ENCODE peak calls at places on chromosomes 3 and 15, in four cellular contexts. N is psoas muscle, G is RWPE1, Z is neural progenitor cell. A is an unnamed sample.

GRCh38 chr3:151918253-151919029 is 45.0 kb downstream of the SUCNR1 start:
- DNase-seq in N (no peak), Z (peak; percentile 27), G (peak; percentile 31), A (no peak)

GRCh38 chr3:47380601-47381316 is at the start of gene PTPN23:
- DNase-seq in G (peak; percentile 96), N (peak; percentile 100), Z (peak; percentile 99), A (peak; percentile 100)

GRCh38 chr3:114624676-114625181 is 330.9 kb downstream of the TIGIT start:
- DNase-seq in G (peak; percentile 60), Z (no peak), N (peak; percentile 98), A (peak; percentile 48)

GRCh38 chr15:101191242-101191641 is 60.6 kb downstream of the CHSY1 start:
- DNase-seq in N (no peak), Z (no peak), G (no peak), A (no peak)

GRCh38 chr15:31516874-31517273 is 190.2 kb downstream of the KLF13 start:
- DNase-seq in Z (no peak), G (no peak), N (no peak), A (no peak)

GRCh38 chr15:69094124-69095030 is 66.1 kb upstream of the GLCE start:
- DNase-seq in Z (no peak), N (no peak), G (no peak), A (no peak)

GRCh38 chr3:37694236-37694635 is 167.4 kb upstream of the CTDSPL start:
- DNase-seq in G (no peak), Z (no peak), N (no peak), A (peak; percentile 75)

GRCh38 chr15:72706266-72706665 is 20.3 kb downstream of the BBS4 start:
- DNase-seq in G (no peak), Z (no peak), N (no peak), A (no peak)

GRCh38 chr3:81723732-81724313 is 37.6 kb downstream of the GBE1 start:
- DNase-seq in N (no peak), G (peak; percentile 5), Z (no peak), A (no peak)

GRCh38 chr15:31254431-31255175 is 72.0 kb upstream of the KLF13 start:
- DNase-seq in G (no peak), Z (no peak), N (no peak), A (no peak)

GRCh38 chr15:49215768-49216739 is 46.0 kb downstream of the GALK2 start:
- DNase-seq in N (no peak), Z (peak; percentile 44), G (no peak), A (peak; percentile 63)

GRCh38 chr15:39362832-39363561 is 217.9 kb upstream of the THBS1 start:
- DNase-seq in G (no peak), Z (no peak), N (no peak), A (no peak)

GRCh38 chr3:18098960-18099587 is 326.1 kb downstream of the SATB1 start:
- DNase-seq in Z (no peak), G (peak; percentile 89), N (no peak), A (peak; percentile 69)

GRCh38 chr15:39874890-39875549 is 45.0 kb downstream of the GPR176 start:
- DNase-seq in N (no peak), Z (peak; percentile 41), G (peak; percentile 39), A (peak; percentile 63)

GRCh38 chr3:34012102-34012461 is 213.7 kb downstream of the PDCD6IP start:
- DNase-seq in N (no peak), G (peak; percentile 91), Z (peak; percentile 14), A (no peak)

GRCh38 chr15:41557673-41558399 is 1.2 kb upstream of the TYRO3 start:
- DNase-seq in Z (peak; percentile 90), G (peak; percentile 66), N (peak; percentile 66), A (peak; percentile 94)

GRCh38 chr3:76547674-76548073 is 492.2 kb upstream of the ROBO2 start:
- DNase-seq in N (no peak), Z (no peak), G (no peak), A (no peak)

GRCh38 chr15:59173194-59173593 is 33.4 kb upstream of the LDHAL6B start:
- DNase-seq in G (no peak), Z (no peak), N (no peak), A (no peak)

GRCh38 chr15:33963831-33964664 is 4.2 kb upstream of the CHRM5 start:
- DNase-seq in N (no peak), Z (peak; percentile 50), G (peak; percentile 34), A (no peak)

GRCh38 chr3:414063-414462 is 217.5 kb downstream of the CHL1 start:
- DNase-seq in N (no peak), Z (peak; percentile 18), G (no peak), A (no peak)

GRCh38 chr3:158731938-158732855 is at the start of gene RARRES1:
- DNase-seq in G (peak; percentile 34), Z (peak; percentile 81), N (peak; percentile 80), A (peak; percentile 81)

GRCh38 chr3:104273046-104273649 is 1093.6 kb upstream of the ALCAM start:
- DNase-seq in N (no peak), Z (peak; percentile 24), G (peak; percentile 5), A (no peak)

DNA sequence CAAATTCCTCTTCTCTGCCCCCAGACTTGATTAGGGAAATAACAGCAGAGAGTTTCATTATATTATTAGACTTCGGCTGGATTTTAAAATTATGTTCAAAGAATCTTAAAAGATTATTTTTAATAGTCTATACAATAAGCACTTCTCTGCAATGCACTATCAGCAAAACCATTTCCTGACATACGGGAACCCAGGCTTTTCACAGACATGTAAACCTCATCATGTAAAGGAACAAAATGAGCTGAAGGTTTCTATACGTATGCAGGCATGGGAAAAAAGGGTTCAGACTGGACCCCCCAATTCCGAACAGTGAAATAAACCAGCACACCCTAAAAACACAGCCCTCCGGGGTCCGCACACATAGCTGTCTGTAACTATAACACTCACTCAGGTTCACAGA is 77.5 kb upstream of the LMOD3 start:
- DNase-seq in Z (no peak), G (no peak), N (no peak), A (no peak)
- H3K27ac ChIP-seq in Z (no peak overlapping the region), G (no peak overlapping the region), N (peak overlapping the region; percentile 53), A (no peak overlapping the region)

GRCh38 chr3:10707984-10708868 is 107.8 kb upstream of the SLC6A11 start:
- DNase-seq in Z (peak; percentile 22), N (no peak), G (no peak), A (peak; percentile 72)

GRCh38 chr3:10707089-10707983 is 108.7 kb upstream of the SLC6A11 start:
- DNase-seq in Z (peak; percentile 58), G (no peak), N (no peak), A (peak; percentile 83)

GRCh38 chr3:10706156-10707088 is 109.6 kb upstream of the SLC6A11 start:
- DNase-seq in N (no peak), G (no peak), Z (peak; percentile 26), A (peak; percentile 64)

GRCh38 chr3:10712121-10712520 is 103.9 kb upstream of the SLC6A11 start:
- DNase-seq in Z (no peak), G (no peak), N (no peak), A (peak; percentile 38)

GRCh38 chr3:10709110-10709781 is 106.8 kb upstream of the SLC6A11 start:
- DNase-seq in N (no peak), G (no peak), Z (peak; percentile 24), A (no peak)
- TF ChIP-seq CTCF in N (no peak), G (no peak), Z (peak; percentile 40), A (peak; percentile 47)

DNA sequence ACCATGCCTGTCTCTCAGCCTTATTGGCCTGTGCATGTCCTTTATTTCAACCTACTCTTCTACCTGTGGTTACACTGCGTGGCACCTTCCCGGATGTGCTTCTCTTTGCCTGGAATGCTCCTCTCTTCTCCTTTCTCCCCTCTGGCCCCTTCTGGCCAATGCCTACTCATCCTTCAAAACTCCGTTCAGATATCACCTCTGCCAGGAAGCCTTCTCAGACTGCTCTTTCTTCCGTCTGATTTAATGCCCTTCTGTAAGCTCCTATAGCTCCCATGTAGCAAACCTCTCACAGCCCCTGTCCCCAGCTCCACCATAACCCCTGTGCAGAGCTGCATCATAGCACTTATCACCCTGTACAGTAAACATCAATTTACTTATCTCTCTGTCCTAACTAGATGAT is 13.2 kb downstream of the KLHL6 start:
- DNase-seq in G (no peak), Z (no peak), N (no peak), A (no peak)
- H3K27ac ChIP-seq in G (no peak overlapping the region), Z (no peak overlapping the region), N (no peak overlapping the region), A (no peak overlapping the region)

DNA sequence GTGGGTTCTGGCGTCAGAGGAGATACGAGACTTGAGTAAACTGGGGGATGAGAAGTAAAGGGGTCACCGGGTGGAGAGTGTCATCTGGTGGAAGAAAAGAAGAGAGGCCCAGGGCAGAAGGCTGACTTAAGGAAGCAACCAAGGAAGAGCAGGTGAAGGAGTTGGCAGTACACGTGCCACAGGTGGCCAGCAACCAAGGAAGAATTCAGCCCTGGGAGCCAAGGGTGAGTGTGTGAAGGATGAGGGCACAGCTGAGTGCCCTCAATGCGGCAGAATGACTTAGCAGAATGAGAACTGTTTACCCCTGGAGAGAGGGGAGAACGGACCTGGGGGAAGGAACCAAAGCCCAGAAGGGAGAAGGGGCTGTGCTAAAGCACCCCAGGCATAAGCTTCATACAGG is 71.3 kb downstream of the WHAMM start:
- DNase-seq in Z (no peak), N (no peak), G (no peak), A (no peak)
- TF ChIP-seq CTCF in Z (no peak), N (no peak), G (no peak), A (no peak)

GRCh38 chr3:157465741-157466140 is 29.1 kb downstream of the PTX3 start:
- DNase-seq in G (no peak), N (no peak), Z (no peak), A (no peak)
- H3K27ac ChIP-seq in G (no peak overlapping the region), N (no peak overlapping the region), Z (no peak overlapping the region), A (no peak overlapping the region)

DNA sequence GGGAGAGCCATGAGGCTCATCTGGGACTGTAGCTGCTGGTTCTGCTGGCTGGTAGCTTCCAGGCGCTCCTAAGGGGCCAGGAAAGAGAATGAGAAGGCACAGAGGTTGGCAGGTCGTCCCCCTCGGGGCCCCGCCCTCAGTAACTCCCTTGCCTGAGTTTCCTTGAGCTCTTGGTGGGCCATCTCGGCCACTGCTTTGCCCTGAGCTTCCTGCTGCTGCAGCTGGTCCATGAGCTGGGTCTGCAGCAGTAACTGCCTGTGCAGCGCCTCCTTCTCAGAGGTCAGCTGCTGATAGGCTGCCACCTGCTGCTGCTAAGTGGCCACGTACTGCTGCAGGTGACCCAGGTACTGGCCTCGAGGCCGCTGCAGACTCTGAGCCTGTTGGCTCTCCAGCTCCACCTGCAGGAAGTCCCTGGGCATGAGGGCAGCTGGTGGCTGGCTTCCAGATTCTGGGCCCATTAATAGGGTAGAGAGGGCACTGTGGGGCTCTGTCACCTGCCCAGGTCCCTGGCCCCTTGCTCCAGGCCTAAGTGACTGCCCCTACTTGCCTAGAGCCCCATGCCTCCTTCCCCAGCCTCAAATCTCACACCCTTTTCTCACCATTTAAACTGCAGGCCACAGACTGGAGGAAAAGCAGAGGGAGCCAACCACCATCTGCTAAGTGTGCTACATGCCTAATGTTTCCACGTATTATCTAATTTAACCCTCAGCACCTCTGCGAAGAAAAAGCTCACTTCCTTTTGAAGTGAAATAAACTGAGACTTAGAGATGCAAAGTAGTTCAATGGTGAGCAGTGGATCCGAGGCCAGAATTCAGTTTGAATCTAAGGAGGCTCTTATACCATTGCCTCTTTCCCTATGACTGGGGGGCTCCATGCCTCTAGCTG is 10.8 kb upstream of the VPS33B start:
- DNase-seq in G (peak; percentile 26), Z (peak; percentile 81), N (peak; percentile 66), A (peak; percentile 98)
- TF ChIP-seq CTCF in G (peak; percentile 76), Z (peak; percentile 77), N (peak; percentile 58), A (peak; percentile 91)

GRCh38 chr3:129605593-129606521 is 619 bp downstream of the PLXND1 start:
- DNase-seq in Z (peak; percentile 54), G (peak; percentile 23), N (peak; percentile 82), A (peak; percentile 87)
- H3K27ac ChIP-seq in Z (no peak overlapping the region), G (no peak overlapping the region), N (peak overlapping the region; percentile 74), A (no peak overlapping the region)